ENCODE peak calls at places on chromosomes 6 and 20, in four cellular contexts. A is A549, T is BJ, D is IMR-90. N is an unnamed sample.

GRCh38 chr6:17817763-17818162 is 111.0 kb upstream of the NUP153 start:
- DNase-seq in A (no peak), T (no peak), D (no peak), N (no peak)

GRCh38 chr6:160428818-160429744 is 80.9 kb downstream of the SLC22A3 start:
- DNase-seq in A (no peak), T (no peak), D (no peak), N (no peak)

GRCh38 chr6:45746046-45746445 is 269.6 kb downstream of the CLIC5 start:
- DNase-seq in A (no peak), T (no peak), D (peak), N (no peak)

GRCh38 chr6:30557683-30557981 is 537 bp downstream of the PRR3 start:
- DNase-seq in A (no peak), T (no peak), D (no peak), N (no peak)

GRCh38 chr20:13791562-13792459 is 7.0 kb downstream of the NDUFAF5 start:
- DNase-seq in A (no peak), T (no peak), D (no peak), N (no peak)

GRCh38 chr20:45857836-45858250 is 429 bp downstream of the ZSWIM3 start:
- DNase-seq in A (no peak), T (no peak), D (no peak), N (peak)

GRCh38 chr6:36725581-36725980 is 28.0 kb downstream of the RAB44 start:
- DNase-seq in A (no peak), T (no peak), D (no peak), N (no peak)

GRCh38 chr6:168864541-168865495 is 388.8 kb downstream of the THBS2 start:
- DNase-seq in A (no peak), T (no peak), D (no peak), N (no peak)

GRCh38 chr6:2616796-2617195 is 133.9 kb downstream of the MYLK4 start:
- DNase-seq in A (no peak), T (no peak), D (no peak), N (no peak)

GRCh38 chr20:2986466-2986865 is 57.0 kb upstream of the GNRH2 start:
- DNase-seq in A (no peak), T (no peak), D (peak), N (no peak)

GRCh38 chr20:24979036-24979960 is 13.3 kb downstream of the APMAP start:
- DNase-seq in A (no peak), T (no peak), D (no peak), N (no peak)

GRCh38 chr6:155234167-155234566 is 29.6 kb upstream of the CLDN20 start:
- DNase-seq in A (no peak), T (no peak), D (no peak), N (no peak)

GRCh38 chr6:164069352-164070022 is 655.0 kb downstream of the QKI start:
- DNase-seq in A (no peak), T (no peak), D (no peak), N (peak)

GRCh38 chr20:63857751-63858392 is 3.4 kb upstream of the ABHD16B start:
- DNase-seq in A (no peak), T (no peak), D (no peak), N (no peak)

GRCh38 chr20:63856111-63856511 is 5.2 kb upstream of the ABHD16B start:
- DNase-seq in A (no peak), T (no peak), D (no peak), N (no peak)

GRCh38 chr20:63860325-63861051 is 810 bp upstream of the ABHD16B start:
- DNase-seq in A (no peak), T (no peak), D (no peak), N (no peak)

GRCh38 chr20:63859166-63859699 is 2.1 kb upstream of the ABHD16B start:
- DNase-seq in A (no peak), T (no peak), D (no peak), N (no peak)

DNA sequence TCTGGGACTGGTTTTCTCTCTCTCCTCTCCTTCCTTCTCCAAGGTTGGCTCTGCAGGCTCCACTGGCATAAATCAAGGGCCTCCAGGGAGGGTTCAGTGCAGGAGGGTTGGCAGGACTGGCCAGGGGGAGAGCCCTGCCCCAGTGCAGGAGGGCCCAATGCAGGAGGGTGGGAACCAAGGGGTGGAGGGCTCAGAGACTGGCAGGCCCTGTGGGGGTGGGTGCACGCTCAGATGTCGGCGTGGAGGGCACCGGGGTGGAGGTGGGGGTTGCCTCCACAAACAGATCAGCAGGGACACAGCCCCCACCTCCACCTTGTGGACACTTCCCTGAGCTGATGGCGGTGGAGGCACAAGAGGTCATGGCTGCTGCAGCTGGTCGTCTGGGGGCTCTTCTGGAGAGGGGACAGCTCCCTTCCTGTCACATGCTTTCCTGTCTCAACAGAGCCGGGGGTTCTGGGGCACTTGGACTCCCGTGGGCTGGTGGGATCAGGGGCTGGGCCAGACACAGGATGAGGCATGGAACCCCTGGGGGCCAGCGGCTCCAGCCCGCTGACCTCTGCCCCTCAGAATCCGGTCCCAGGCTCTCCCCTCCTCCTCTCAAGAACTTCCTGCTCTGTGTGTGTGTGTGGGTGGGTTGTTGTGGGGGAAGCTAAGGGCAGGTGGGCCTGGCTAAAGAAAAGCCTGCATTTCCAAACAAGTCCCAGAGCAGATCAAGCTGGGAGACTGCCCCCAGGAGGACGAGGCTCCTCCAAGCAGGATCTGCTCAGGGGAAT is 2.7 kb upstream of the ABHD16B start:
- DNase-seq in A (no peak), T (no peak), D (peak), N (peak)
- TF ChIP-seq CTCF in A (no peak), T (peak), D (peak), N (peak)

GRCh38 chr6:10146723-10147451 is 268.0 kb downstream of the TFAP2A start:
- DNase-seq in A (peak), T (no peak), D (peak), N (peak)
- H3K4me3 ChIP-seq in A (no peak), T (peak), D (peak), N (peak)

GRCh38 chr20:18380908-18381529 is 85.8 kb downstream of the DZANK1 start:
- DNase-seq in A (no peak), T (no peak), D (no peak), N (no peak)
- TF ChIP-seq CTCF in A (no peak), T (no peak), D (no peak), N (peak)

GRCh38 chr6:170257376-170257775 is 33.5 kb downstream of the DLL1 start:
- DNase-seq in A (no peak), T (no peak), D (no peak), N (no peak)
- H3K4me3 ChIP-seq in A (no peak), T (no peak), D (no peak), N (no peak)

DNA sequence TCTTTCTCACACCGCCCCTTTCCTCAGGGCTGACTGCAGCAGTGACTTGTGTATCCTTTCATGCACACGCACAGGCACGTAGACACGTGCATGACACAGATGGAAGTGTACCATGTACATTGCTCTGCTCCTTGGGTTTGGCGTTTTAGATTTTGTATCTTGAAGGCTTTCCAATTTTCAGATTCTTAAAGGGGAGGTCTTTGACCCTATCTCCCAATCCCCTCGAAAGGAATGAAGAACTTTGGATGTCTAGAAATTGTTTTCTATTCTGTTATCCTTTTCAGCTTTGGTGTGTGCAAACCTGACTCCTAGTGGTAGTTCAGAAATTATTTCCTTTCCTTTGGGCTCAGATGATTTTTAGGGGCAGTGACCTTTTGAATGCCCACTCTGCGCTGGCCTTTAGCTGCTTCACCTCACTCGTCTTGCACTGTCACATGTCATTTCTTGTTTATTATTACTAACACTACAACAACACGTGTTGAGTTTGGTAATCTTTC is 63.0 kb downstream of the HIVEP1 start:
- DNase-seq in A (no peak), T (no peak), D (no peak), N (no peak)
- TF ChIP-seq CTCF in A (peak), T (peak), D (peak), N (peak)

GRCh38 chr6:135022050-135022697 is 32.4 kb downstream of the HBS1L start:
- DNase-seq in A (no peak), T (no peak), D (no peak), N (no peak)
- H3K4me3 ChIP-seq in A (no peak), T (no peak), D (no peak), N (no peak)

GRCh38 chr20:12210591-12210990 is 292.9 kb downstream of the BTBD3 start:
- DNase-seq in A (no peak), T (no peak), D (no peak), N (no peak)

GRCh38 chr20:12203399-12203798 is 285.7 kb downstream of the BTBD3 start:
- DNase-seq in A (no peak), T (no peak), D (no peak), N (no peak)

GRCh38 chr20:12203981-12204380 is 286.3 kb downstream of the BTBD3 start:
- DNase-seq in A (no peak), T (no peak), D (no peak), N (no peak)

DNA sequence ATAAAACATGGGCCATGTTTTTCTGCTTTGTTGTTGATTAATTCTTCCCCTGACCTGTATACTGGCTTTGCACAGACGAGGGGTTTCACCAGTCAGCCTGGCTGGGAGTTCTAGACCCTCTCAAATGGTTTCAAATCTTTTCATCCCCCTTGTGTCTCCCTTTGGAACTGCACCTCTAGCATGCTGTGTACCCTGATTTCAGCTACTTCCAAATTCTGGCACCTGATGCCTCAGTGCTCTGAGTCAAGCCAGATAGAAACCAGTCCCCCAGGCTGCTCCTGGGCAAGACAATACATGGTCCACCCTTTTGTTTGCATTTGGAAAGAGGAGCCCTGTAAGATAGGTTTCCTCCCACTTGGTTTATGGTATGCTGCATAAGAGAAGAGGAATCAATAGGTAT is 290.2 kb downstream of the BTBD3 start:
- DNase-seq in A (peak), T (no peak), D (peak), N (peak)
- TF ChIP-seq CTCF in A (no peak), T (peak), D (peak), N (peak)

GRCh38 chr6:161434331-161434730 is 160.5 kb upstream of the AGPAT4 start:
- DNase-seq in A (no peak), T (no peak), D (no peak), N (no peak)
- H3K4me3 ChIP-seq in A (no peak), T (no peak), D (no peak), N (no peak)

GRCh38 chr6:27295301-27296079 is 16.6 kb downstream of the POM121L2 start:
- DNase-seq in A (no peak), T (no peak), D (peak), N (peak)

GRCh38 chr6:27296106-27296783 is 15.8 kb downstream of the POM121L2 start:
- DNase-seq in A (no peak), T (no peak), D (peak), N (peak)

GRCh38 chr6:27294409-27294808 is 17.7 kb downstream of the POM121L2 start:
- DNase-seq in A (no peak), T (no peak), D (no peak), N (no peak)

GRCh38 chr6:27297857-27298730 is 14.0 kb downstream of the POM121L2 start:
- DNase-seq in A (no peak), T (no peak), D (peak), N (peak)

GRCh38 chr6:27297484-27297856 is 14.6 kb downstream of the POM121L2 start:
- DNase-seq in A (no peak), T (no peak), D (no peak), N (no peak)
- TF ChIP-seq CTCF in A (no peak), T (no peak), D (no peak), N (no peak)